ENCODE peak calls at places on chromosomes 1 and 21, in six cellular contexts. A, Y, S, G, I and B are unnamed samples.

GRCh38 chr1:228882785-228883450 is 147.6 kb downstream of the RHOU start:
- DNase-seq in S (no peak), I (no peak), G (no peak), A (no peak), Y (no peak), B (no peak)

GRCh38 chr21:44982558-44983244 is 42.9 kb downstream of the SLX9 start:
- DNase-seq in S (no peak), A (no peak), G (no peak), Y (no peak), I (peak), B (no peak)

GRCh38 chr1:66773227-66773626 is 21.0 kb downstream of the DYNLT5 start:
- DNase-seq in A (no peak), G (no peak), I (no peak), Y (no peak), S (no peak), B (no peak)

GRCh38 chr1:98429851-98430496 is 231.5 kb upstream of the SNX7 start:
- DNase-seq in G (no peak), I (no peak), S (no peak), Y (peak), A (no peak), B (no peak)

GRCh38 chr1:91613594-91613993 is 112.9 kb downstream of the CDC7 start:
- DNase-seq in A (no peak), Y (peak), I (peak), S (no peak), G (no peak), B (no peak)

GRCh38 chr1:19484793-19485361 is 462 bp downstream of the CAPZB start:
- DNase-seq in I (peak), Y (no peak), S (no peak), A (no peak), G (peak), B (no peak)

GRCh38 chr1:244603498-244603897 is 49.4 kb upstream of the DESI2 start:
- DNase-seq in G (peak), S (no peak), I (peak), Y (no peak), A (no peak), B (peak)

GRCh38 chr1:162629651-162630050 is 2.6 kb upstream of the DDR2 start:
- DNase-seq in A (no peak), I (peak), S (no peak), G (no peak), Y (no peak), B (no peak)

GRCh38 chr1:46410156-46411009 is 16.3 kb downstream of the FAAH start:
- DNase-seq in Y (no peak), A (no peak), S (no peak), I (no peak), G (no peak), B (no peak)

GRCh38 chr1:100720751-100721150 is 1.2 kb downstream of the VCAM1 start:
- DNase-seq in A (no peak), I (no peak), Y (no peak), G (no peak), S (no peak), B (no peak)

GRCh38 chr1:35288761-35289160 is 20.3 kb downstream of the ZMYM4 start:
- DNase-seq in G (no peak), I (peak), S (no peak), Y (no peak), A (no peak), B (no peak)

GRCh38 chr1:174445817-174446216 is 1.9 kb upstream of the GPR52 start:
- DNase-seq in A (no peak), I (no peak), S (no peak), Y (peak), G (no peak), B (no peak)

GRCh38 chr1:157580179-157580827 is 17.6 kb downstream of the FCRL4 start:
- DNase-seq in A (peak), G (peak), I (peak), S (no peak), Y (peak), B (peak)

GRCh38 chr1:36253463-36253862 is 29.2 kb downstream of the THRAP3 start:
- DNase-seq in G (no peak), S (no peak), I (peak), Y (no peak), A (no peak), B (no peak)

GRCh38 chr21:21018841-21019240 is 20.6 kb downstream of the NCAM2 start:
- DNase-seq in I (no peak), G (no peak), Y (no peak), A (no peak), S (no peak), B (no peak)

GRCh38 chr1:198359024-198359653 is 181.3 kb downstream of the ATP6V1G3 start:
- DNase-seq in I (no peak), S (no peak), Y (no peak), G (peak), A (no peak), B (no peak)

GRCh38 chr1:208141793-208142192 is 102.4 kb downstream of the PLXNA2 start:
- DNase-seq in A (no peak), Y (no peak), S (no peak), G (no peak), I (no peak), B (no peak)

GRCh38 chr1:147177611-147178370 is 5.5 kb upstream of the PRKAB2 start:
- DNase-seq in S (no peak), A (no peak), G (no peak), I (no peak), Y (no peak), B (no peak)

GRCh38 chr1:6891781-6892579 is 106.7 kb downstream of the CAMTA1 start:
- DNase-seq in A (no peak), G (no peak), S (no peak), I (no peak), Y (no peak), B (no peak)

GRCh38 chr1:147565189-147565980 is 24.1 kb downstream of the BCL9 start:
- DNase-seq in Y (no peak), S (no peak), A (no peak), G (no peak), I (no peak), B (no peak)

GRCh38 chr1:113536182-113536780 is 146.0 kb downstream of the MAGI3 start:
- DNase-seq in S (no peak), I (peak), A (no peak), Y (no peak), G (no peak), B (no peak)